ENCODE peak calls at places on chromosomes 2 and 18, in five cellular contexts. One of them, this sample, is unnamed.

GRCh38 chr2:20148841-20149702 is 75.9 kb downstream of the SDC1 start:
- DNase-seq in astrocyte of the hippocampus: peak; percentile 84
- DNase-seq in lower lobe of right lung: no peak
- DNase-seq in GM19239: no peak
- DNase-seq in activated T-helper 9 cell treated with anti-CD3 and anti-CD28 coated beads, Interleukin-2, amount 50 U/mL, for 16 hours: no peak
- DNase-seq in this sample: no peak

GRCh38 chr18:66226782-66227181 is 377.1 kb downstream of the CDH19 start:
- DNase-seq in lower lobe of right lung: no peak
- DNase-seq in activated T-helper 9 cell treated with anti-CD3 and anti-CD28 coated beads, Interleukin-2, amount 50 U/mL, for 16 hours: no peak
- DNase-seq in GM19239: no peak
- DNase-seq in astrocyte of the hippocampus: no peak
- DNase-seq in this sample: no peak

GRCh38 chr2:117091026-117091425 is 723.5 kb upstream of the DDX18 start:
- DNase-seq in GM19239: no peak
- DNase-seq in lower lobe of right lung: no peak
- DNase-seq in activated T-helper 9 cell treated with anti-CD3 and anti-CD28 coated beads, Interleukin-2, amount 50 U/mL, for 16 hours: no peak
- DNase-seq in astrocyte of the hippocampus: no peak
- DNase-seq in this sample: no peak

GRCh38 chr2:70797502-70797901 is 7.1 kb upstream of the FIGLA start:
- DNase-seq in activated T-helper 9 cell treated with anti-CD3 and anti-CD28 coated beads, Interleukin-2, amount 50 U/mL, for 16 hours: no peak
- DNase-seq in GM19239: no peak
- DNase-seq in astrocyte of the hippocampus: no peak
- DNase-seq in lower lobe of right lung: no peak
- DNase-seq in this sample: no peak

GRCh38 chr2:239866350-239866749 is 158.8 kb downstream of the NDUFA10 start:
- DNase-seq in lower lobe of right lung: no peak
- DNase-seq in GM19239: no peak
- DNase-seq in activated T-helper 9 cell treated with anti-CD3 and anti-CD28 coated beads, Interleukin-2, amount 50 U/mL, for 16 hours: no peak
- DNase-seq in astrocyte of the hippocampus: no peak
- DNase-seq in this sample: no peak

GRCh38 chr2:44351088-44351487 is 10.2 kb downstream of the PREPL start:
- DNase-seq in GM19239: no peak
- DNase-seq in activated T-helper 9 cell treated with anti-CD3 and anti-CD28 coated beads, Interleukin-2, amount 50 U/mL, for 16 hours: no peak
- DNase-seq in lower lobe of right lung: no peak
- DNase-seq in astrocyte of the hippocampus: peak; percentile 19
- DNase-seq in this sample: no peak

GRCh38 chr18:22523481-22523880 is 105.8 kb upstream of the CTAGE1 start:
- DNase-seq in astrocyte of the hippocampus: no peak
- DNase-seq in lower lobe of right lung: no peak
- DNase-seq in GM19239: no peak
- DNase-seq in activated T-helper 9 cell treated with anti-CD3 and anti-CD28 coated beads, Interleukin-2, amount 50 U/mL, for 16 hours: no peak
- DNase-seq in this sample: no peak

GRCh38 chr2:88885275-88885674 is 193.8 kb downstream of the RPIA start:
- DNase-seq in lower lobe of right lung: no peak
- DNase-seq in activated T-helper 9 cell treated with anti-CD3 and anti-CD28 coated beads, Interleukin-2, amount 50 U/mL, for 16 hours: no peak
- DNase-seq in GM19239: no peak
- DNase-seq in astrocyte of the hippocampus: no peak
- DNase-seq in this sample: no peak

GRCh38 chr2:204538179-204539009 is 6.9 kb upstream of the PARD3B start:
- DNase-seq in lower lobe of right lung: no peak
- DNase-seq in activated T-helper 9 cell treated with anti-CD3 and anti-CD28 coated beads, Interleukin-2, amount 50 U/mL, for 16 hours: no peak
- DNase-seq in astrocyte of the hippocampus: peak; percentile 66
- DNase-seq in GM19239: no peak
- DNase-seq in this sample: no peak

GRCh38 chr2:85949280-85949679 is 60.5 kb upstream of the ST3GAL5 start:
- DNase-seq in astrocyte of the hippocampus: no peak
- DNase-seq in lower lobe of right lung: no peak
- DNase-seq in activated T-helper 9 cell treated with anti-CD3 and anti-CD28 coated beads, Interleukin-2, amount 50 U/mL, for 16 hours: no peak
- DNase-seq in GM19239: no peak
- DNase-seq in this sample: no peak

GRCh38 chr2:16507655-16508054 is 158.0 kb downstream of the CYRIA start:
- DNase-seq in activated T-helper 9 cell treated with anti-CD3 and anti-CD28 coated beads, Interleukin-2, amount 50 U/mL, for 16 hours: no peak
- DNase-seq in lower lobe of right lung: no peak
- DNase-seq in GM19239: no peak
- DNase-seq in astrocyte of the hippocampus: peak; percentile 20
- DNase-seq in this sample: no peak

GRCh38 chr18:59308201-59309014 is 10.0 kb downstream of the CPLX4 start:
- DNase-seq in activated T-helper 9 cell treated with anti-CD3 and anti-CD28 coated beads, Interleukin-2, amount 50 U/mL, for 16 hours: peak; percentile 54
- DNase-seq in GM19239: peak; percentile 66
- DNase-seq in lower lobe of right lung: peak; percentile 80
- DNase-seq in astrocyte of the hippocampus: peak; percentile 86
- DNase-seq in this sample: peak; percentile 96

GRCh38 chr2:108377815-108378630 is at the start of gene SULT1C4:
- DNase-seq in astrocyte of the hippocampus: peak; percentile 81
- DNase-seq in activated T-helper 9 cell treated with anti-CD3 and anti-CD28 coated beads, Interleukin-2, amount 50 U/mL, for 16 hours: no peak
- DNase-seq in lower lobe of right lung: peak; percentile 57
- DNase-seq in GM19239: no peak
- DNase-seq in this sample: no peak

GRCh38 chr2:167890739-167891138 is 356.7 kb downstream of the STK39 start:
- DNase-seq in GM19239: no peak
- DNase-seq in astrocyte of the hippocampus: no peak
- DNase-seq in lower lobe of right lung: no peak
- DNase-seq in activated T-helper 9 cell treated with anti-CD3 and anti-CD28 coated beads, Interleukin-2, amount 50 U/mL, for 16 hours: no peak
- DNase-seq in this sample: no peak

GRCh38 chr2:56184500-56184996 is 758 bp downstream of the CCDC85A start:
- DNase-seq in activated T-helper 9 cell treated with anti-CD3 and anti-CD28 coated beads, Interleukin-2, amount 50 U/mL, for 16 hours: no peak
- DNase-seq in lower lobe of right lung: peak; percentile 54
- DNase-seq in GM19239: no peak
- DNase-seq in astrocyte of the hippocampus: peak; percentile 51
- DNase-seq in this sample: no peak

GRCh38 chr2:15768142-15769088 is 171.9 kb upstream of the MYCN start:
- DNase-seq in lower lobe of right lung: no peak
- DNase-seq in activated T-helper 9 cell treated with anti-CD3 and anti-CD28 coated beads, Interleukin-2, amount 50 U/mL, for 16 hours: no peak
- DNase-seq in astrocyte of the hippocampus: no peak
- DNase-seq in GM19239: no peak
- DNase-seq in this sample: no peak

GRCh38 chr2:104851236-104852160 is 2.4 kb upstream of the POU3F3 start:
- DNase-seq in astrocyte of the hippocampus: peak; percentile 71
- DNase-seq in lower lobe of right lung: no peak
- DNase-seq in GM19239: no peak
- DNase-seq in activated T-helper 9 cell treated with anti-CD3 and anti-CD28 coated beads, Interleukin-2, amount 50 U/mL, for 16 hours: no peak
- DNase-seq in this sample: peak; percentile 50

GRCh38 chr2:158025263-158025996 is 76.2 kb upstream of the UPP2 start:
- DNase-seq in lower lobe of right lung: no peak
- DNase-seq in astrocyte of the hippocampus: no peak
- DNase-seq in activated T-helper 9 cell treated with anti-CD3 and anti-CD28 coated beads, Interleukin-2, amount 50 U/mL, for 16 hours: no peak
- DNase-seq in GM19239: no peak
- DNase-seq in this sample: no peak

GRCh38 chr2:187615364-187615763 is 61.1 kb upstream of the TFPI start:
- DNase-seq in astrocyte of the hippocampus: peak; percentile 2
- DNase-seq in GM19239: no peak
- DNase-seq in activated T-helper 9 cell treated with anti-CD3 and anti-CD28 coated beads, Interleukin-2, amount 50 U/mL, for 16 hours: no peak
- DNase-seq in lower lobe of right lung: no peak
- DNase-seq in this sample: no peak

GRCh38 chr18:23093772-23094171 is 41.5 kb upstream of the CABLES1 start:
- DNase-seq in activated T-helper 9 cell treated with anti-CD3 and anti-CD28 coated beads, Interleukin-2, amount 50 U/mL, for 16 hours: no peak
- DNase-seq in GM19239: no peak
- DNase-seq in lower lobe of right lung: no peak
- DNase-seq in astrocyte of the hippocampus: no peak
- DNase-seq in this sample: no peak

GRCh38 chr2:109494351-109494750 is 119.4 kb downstream of the SEPTIN10 start:
- DNase-seq in astrocyte of the hippocampus: no peak
- DNase-seq in GM19239: no peak
- DNase-seq in activated T-helper 9 cell treated with anti-CD3 and anti-CD28 coated beads, Interleukin-2, amount 50 U/mL, for 16 hours: no peak
- DNase-seq in lower lobe of right lung: no peak
- DNase-seq in this sample: no peak

GRCh38 chr2:126761981-126762878 is 106.3 kb downstream of the GYPC start:
- DNase-seq in astrocyte of the hippocampus: no peak
- DNase-seq in activated T-helper 9 cell treated with anti-CD3 and anti-CD28 coated beads, Interleukin-2, amount 50 U/mL, for 16 hours: no peak
- DNase-seq in GM19239: no peak
- DNase-seq in lower lobe of right lung: peak; percentile 69
- DNase-seq in this sample: no peak

GRCh38 chr2:198116652-198117175 is 312.3 kb downstream of the PLCL1 start:
- DNase-seq in GM19239: no peak
- DNase-seq in astrocyte of the hippocampus: peak; percentile 20
- DNase-seq in lower lobe of right lung: no peak
- DNase-seq in activated T-helper 9 cell treated with anti-CD3 and anti-CD28 coated beads, Interleukin-2, amount 50 U/mL, for 16 hours: no peak
- DNase-seq in this sample: no peak

GRCh38 chr2:206642075-206643025 is at the start of gene FAM237A:
- DNase-seq in astrocyte of the hippocampus: peak; percentile 86
- DNase-seq in lower lobe of right lung: peak; percentile 41
- DNase-seq in activated T-helper 9 cell treated with anti-CD3 and anti-CD28 coated beads, Interleukin-2, amount 50 U/mL, for 16 hours: no peak
- DNase-seq in GM19239: peak; percentile 3
- DNase-seq in this sample: peak; percentile 80

GRCh38 chr2:160581448-160581847 is 87.8 kb upstream of the RBMS1 start:
- DNase-seq in activated T-helper 9 cell treated with anti-CD3 and anti-CD28 coated beads, Interleukin-2, amount 50 U/mL, for 16 hours: no peak
- DNase-seq in GM19239: no peak
- DNase-seq in lower lobe of right lung: no peak
- DNase-seq in astrocyte of the hippocampus: no peak
- DNase-seq in this sample: no peak

GRCh38 chr2:32711219-32711618 is 83.4 kb downstream of the TTC27 start:
- DNase-seq in GM19239: no peak
- DNase-seq in lower lobe of right lung: no peak
- DNase-seq in astrocyte of the hippocampus: peak; percentile 72
- DNase-seq in activated T-helper 9 cell treated with anti-CD3 and anti-CD28 coated beads, Interleukin-2, amount 50 U/mL, for 16 hours: no peak
- DNase-seq in this sample: peak; percentile 78

GRCh38 chr2:40516604-40517003 is 64.7 kb upstream of the SLC8A1 start:
- DNase-seq in GM19239: no peak
- DNase-seq in lower lobe of right lung: no peak
- DNase-seq in activated T-helper 9 cell treated with anti-CD3 and anti-CD28 coated beads, Interleukin-2, amount 50 U/mL, for 16 hours: no peak
- DNase-seq in astrocyte of the hippocampus: peak; percentile 37
- DNase-seq in this sample: no peak

GRCh38 chr2:13104765-13105164 is 388.0 kb downstream of the TRIB2 start:
- DNase-seq in GM19239: no peak
- DNase-seq in lower lobe of right lung: no peak
- DNase-seq in activated T-helper 9 cell treated with anti-CD3 and anti-CD28 coated beads, Interleukin-2, amount 50 U/mL, for 16 hours: no peak
- DNase-seq in astrocyte of the hippocampus: no peak
- DNase-seq in this sample: no peak

GRCh38 chr18:13688191-13689136 is 37.9 kb downstream of the FAM210A start:
- DNase-seq in astrocyte of the hippocampus: no peak
- DNase-seq in activated T-helper 9 cell treated with anti-CD3 and anti-CD28 coated beads, Interleukin-2, amount 50 U/mL, for 16 hours: no peak
- DNase-seq in GM19239: no peak
- DNase-seq in lower lobe of right lung: no peak
- DNase-seq in this sample: no peak

GRCh38 chr2:189157431-189157830 is 22.1 kb downstream of the COL5A2 start:
- DNase-seq in GM19239: no peak
- DNase-seq in astrocyte of the hippocampus: peak; percentile 22
- DNase-seq in lower lobe of right lung: no peak
- DNase-seq in activated T-helper 9 cell treated with anti-CD3 and anti-CD28 coated beads, Interleukin-2, amount 50 U/mL, for 16 hours: no peak
- DNase-seq in this sample: no peak

GRCh38 chr18:69752737-69753380 is 194.8 kb downstream of the CD226 start:
- DNase-seq in activated T-helper 9 cell treated with anti-CD3 and anti-CD28 coated beads, Interleukin-2, amount 50 U/mL, for 16 hours: no peak
- DNase-seq in astrocyte of the hippocampus: no peak
- DNase-seq in lower lobe of right lung: no peak
- DNase-seq in GM19239: no peak
- DNase-seq in this sample: no peak

GRCh38 chr2:227460079-227460485 is 11.9 kb upstream of the AGFG1 start:
- DNase-seq in GM19239: no peak
- DNase-seq in astrocyte of the hippocampus: peak; percentile 86
- DNase-seq in activated T-helper 9 cell treated with anti-CD3 and anti-CD28 coated beads, Interleukin-2, amount 50 U/mL, for 16 hours: peak; percentile 60
- DNase-seq in lower lobe of right lung: no peak
- DNase-seq in this sample: peak; percentile 77

GRCh38 chr18:79983253-79983652 is 5.1 kb downstream of the TXNL4A start:
- DNase-seq in lower lobe of right lung: no peak
- DNase-seq in astrocyte of the hippocampus: no peak
- DNase-seq in activated T-helper 9 cell treated with anti-CD3 and anti-CD28 coated beads, Interleukin-2, amount 50 U/mL, for 16 hours: no peak
- DNase-seq in GM19239: no peak
- DNase-seq in this sample: no peak

GRCh38 chr2:217650716-217651360 is 352.0 kb downstream of the TNS1 start:
- DNase-seq in activated T-helper 9 cell treated with anti-CD3 and anti-CD28 coated beads, Interleukin-2, amount 50 U/mL, for 16 hours: no peak
- DNase-seq in lower lobe of right lung: no peak
- DNase-seq in GM19239: peak; percentile 57
- DNase-seq in astrocyte of the hippocampus: peak; percentile 60
- DNase-seq in this sample: peak; percentile 62

GRCh38 chr18:22439447-22439846 is 21.7 kb upstream of the CTAGE1 start:
- DNase-seq in lower lobe of right lung: no peak
- DNase-seq in GM19239: no peak
- DNase-seq in activated T-helper 9 cell treated with anti-CD3 and anti-CD28 coated beads, Interleukin-2, amount 50 U/mL, for 16 hours: no peak
- DNase-seq in astrocyte of the hippocampus: no peak
- DNase-seq in this sample: peak; percentile 53

GRCh38 chr18:76448262-76449109 is 46.6 kb downstream of the ZNF516 start:
- DNase-seq in activated T-helper 9 cell treated with anti-CD3 and anti-CD28 coated beads, Interleukin-2, amount 50 U/mL, for 16 hours: no peak
- DNase-seq in GM19239: no peak
- DNase-seq in astrocyte of the hippocampus: no peak
- DNase-seq in lower lobe of right lung: peak; percentile 44
- DNase-seq in this sample: no peak

This sample was measured in osteoblast.